ENCODE peak calls at places on chromosomes 6 and 20, in five cellular contexts. One of them, this sample, is unnamed.

GRCh38 chr6:107806675-107807074 is 17.4 kb downstream of the SCML4 start:
- DNase-seq in HEK293T: no peak
- DNase-seq in hypothalamus: no peak
- DNase-seq in AG09319: no peak
- DNase-seq in PC-3: no peak
- DNase-seq in this sample: peak; percentile 86

GRCh38 chr6:143053856-143054255 is 6.8 kb upstream of the AIG1 start:
- DNase-seq in HEK293T: no peak
- DNase-seq in hypothalamus: no peak
- DNase-seq in AG09319: no peak
- DNase-seq in PC-3: no peak
- DNase-seq in this sample: no peak

GRCh38 chr6:110395221-110395620 is 20.2 kb downstream of the DDO start:
- DNase-seq in HEK293T: no peak
- DNase-seq in hypothalamus: no peak
- DNase-seq in PC-3: no peak
- DNase-seq in AG09319: no peak
- DNase-seq in this sample: no peak

GRCh38 chr6:143970827-143971226 is 37.2 kb downstream of the PLAGL1 start:
- DNase-seq in hypothalamus: no peak
- DNase-seq in HEK293T: no peak
- DNase-seq in PC-3: no peak
- DNase-seq in AG09319: no peak
- DNase-seq in this sample: no peak

GRCh38 chr6:38853236-38853635 is 138.1 kb downstream of the DNAH8 start:
- DNase-seq in hypothalamus: no peak
- DNase-seq in PC-3: no peak
- DNase-seq in HEK293T: no peak
- DNase-seq in AG09319: no peak
- DNase-seq in this sample: no peak

GRCh38 chr20:35738410-35739179 is 3.5 kb downstream of the RBM39 start:
- DNase-seq in HEK293T: no peak
- DNase-seq in PC-3: no peak
- DNase-seq in AG09319: no peak
- DNase-seq in hypothalamus: no peak
- DNase-seq in this sample: no peak

GRCh38 chr20:36666181-36666740 is 20.3 kb upstream of the SLA2 start:
- DNase-seq in AG09319: no peak
- DNase-seq in hypothalamus: no peak
- DNase-seq in HEK293T: no peak
- DNase-seq in PC-3: peak; percentile 15
- DNase-seq in this sample: peak; percentile 16

GRCh38 chr20:17494201-17494600 is 37.0 kb downstream of the BFSP1 start:
- DNase-seq in HEK293T: no peak
- DNase-seq in hypothalamus: no peak
- DNase-seq in PC-3: no peak
- DNase-seq in AG09319: no peak
- DNase-seq in this sample: no peak

GRCh38 chr6:109304284-109305015 is 77.8 kb downstream of the CD164 start:
- DNase-seq in hypothalamus: no peak
- DNase-seq in HEK293T: no peak
- DNase-seq in AG09319: no peak
- DNase-seq in PC-3: no peak
- DNase-seq in this sample: no peak

GRCh38 chr6:45416700-45417099 is 39.0 kb upstream of the SUPT3H start:
- DNase-seq in HEK293T: peak; percentile 45
- DNase-seq in hypothalamus: no peak
- DNase-seq in PC-3: no peak
- DNase-seq in AG09319: no peak
- DNase-seq in this sample: no peak

GRCh38 chr20:59668926-59669325 is 64.6 kb downstream of the PHACTR3 start:
- DNase-seq in hypothalamus: no peak
- DNase-seq in AG09319: no peak
- DNase-seq in HEK293T: no peak
- DNase-seq in PC-3: no peak
- DNase-seq in this sample: no peak

GRCh38 chr20:6566821-6567220 is 200.7 kb upstream of the BMP2 start:
- DNase-seq in hypothalamus: no peak
- DNase-seq in HEK293T: no peak
- DNase-seq in AG09319: no peak
- DNase-seq in PC-3: peak; percentile 81
- DNase-seq in this sample: no peak

GRCh38 chr20:22863881-22864280 is 171.2 kb upstream of the SSTR4 start:
- DNase-seq in hypothalamus: no peak
- DNase-seq in HEK293T: no peak
- DNase-seq in PC-3: no peak
- DNase-seq in AG09319: no peak
- DNase-seq in this sample: peak; percentile 19

GRCh38 chr20:8532169-8532568 is 400.1 kb downstream of the PLCB1 start:
- DNase-seq in AG09319: no peak
- DNase-seq in hypothalamus: no peak
- DNase-seq in HEK293T: no peak
- DNase-seq in PC-3: no peak
- DNase-seq in this sample: no peak

This sample was measured in myocyte.